ENCODE peak calls at places on chromosomes 13 and 19, in eight cellular contexts. One of them, this sample, is unnamed.
A peak's percentile ranks its signal among the peaks of the same experiment; 100 is the strongest.

GRCh38 chr19:46661020-46661731 is at the start of gene DACT3:
- DNase-seq in endodermal cell: peak; percentile 100
- DNase-seq in hippocampal formation: peak; percentile 100
- DNase-seq in progenitor cell of endocrine pancreas: peak; percentile 100
- DNase-seq in NCI-H524: peak; percentile 99
- DNase-seq in MCF 10A: peak; percentile 100
- DNase-seq in NCI-H2107: peak; percentile 99
- DNase-seq in Ammon's horn: peak; percentile 100
- DNase-seq in this sample: peak; percentile 100

GRCh38 chr13:72384879-72385278 is 342.6 kb downstream of the MZT1 start:
- DNase-seq in NCI-H2107: no peak
- DNase-seq in Ammon's horn: no peak
- DNase-seq in NCI-H524: no peak
- DNase-seq in hippocampal formation: no peak
- DNase-seq in MCF 10A: peak; percentile 55
- DNase-seq in endodermal cell: no peak
- DNase-seq in progenitor cell of endocrine pancreas: no peak
- DNase-seq in this sample: no peak

GRCh38 chr19:18155095-18156087 is 2.4 kb downstream of the PIK3R2 start:
- DNase-seq in endodermal cell: no peak
- DNase-seq in NCI-H2107: no peak
- DNase-seq in hippocampal formation: no peak
- DNase-seq in progenitor cell of endocrine pancreas: no peak
- DNase-seq in NCI-H524: no peak
- DNase-seq in MCF 10A: no peak
- DNase-seq in Ammon's horn: no peak
- DNase-seq in this sample: no peak

GRCh38 chr13:98856983-98857382 is 104.5 kb upstream of the SLC15A1 start:
- DNase-seq in endodermal cell: no peak
- DNase-seq in NCI-H524: peak; percentile 68
- DNase-seq in MCF 10A: no peak
- DNase-seq in NCI-H2107: no peak
- DNase-seq in Ammon's horn: peak; percentile 81
- DNase-seq in progenitor cell of endocrine pancreas: no peak
- DNase-seq in hippocampal formation: no peak
- DNase-seq in this sample: peak; percentile 76

GRCh38 chr19:45016388-45017314 is 15.4 kb downstream of the RELB start:
- DNase-seq in endodermal cell: peak; percentile 92
- DNase-seq in MCF 10A: peak; percentile 72
- DNase-seq in NCI-H2107: peak; percentile 52
- DNase-seq in progenitor cell of endocrine pancreas: peak; percentile 56
- DNase-seq in hippocampal formation: peak; percentile 79
- DNase-seq in NCI-H524: peak; percentile 72
- DNase-seq in Ammon's horn: peak; percentile 80
- DNase-seq in this sample: peak; percentile 86

GRCh38 chr13:111058796-111059506 is 56.2 kb upstream of the ARHGEF7 start:
- DNase-seq in endodermal cell: no peak
- DNase-seq in NCI-H524: no peak
- DNase-seq in MCF 10A: peak; percentile 34
- DNase-seq in hippocampal formation: no peak
- DNase-seq in NCI-H2107: no peak
- DNase-seq in progenitor cell of endocrine pancreas: no peak
- DNase-seq in Ammon's horn: no peak
- DNase-seq in this sample: no peak

GRCh38 chr19:19444694-19445155 is 39.2 kb downstream of the GATAD2A start:
- DNase-seq in progenitor cell of endocrine pancreas: no peak
- DNase-seq in endodermal cell: peak; percentile 55
- DNase-seq in hippocampal formation: no peak
- DNase-seq in NCI-H2107: no peak
- DNase-seq in Ammon's horn: no peak
- DNase-seq in NCI-H524: no peak
- DNase-seq in MCF 10A: peak; percentile 18
- DNase-seq in this sample: no peak

GRCh38 chr13:39054112-39054511 is 15.9 kb downstream of the NHLRC3 start:
- DNase-seq in MCF 10A: no peak
- DNase-seq in hippocampal formation: no peak
- DNase-seq in NCI-H524: no peak
- DNase-seq in endodermal cell: no peak
- DNase-seq in Ammon's horn: peak; percentile 12
- DNase-seq in progenitor cell of endocrine pancreas: no peak
- DNase-seq in NCI-H2107: no peak
- DNase-seq in this sample: peak; percentile 48

GRCh38 chr19:17289489-17289888 is 7.8 kb downstream of the ANKLE1 start:
- DNase-seq in progenitor cell of endocrine pancreas: peak; percentile 63
- DNase-seq in endodermal cell: peak; percentile 95
- DNase-seq in NCI-H524: peak; percentile 70
- DNase-seq in NCI-H2107: no peak
- DNase-seq in Ammon's horn: no peak
- DNase-seq in MCF 10A: no peak
- DNase-seq in hippocampal formation: no peak
- DNase-seq in this sample: no peak